ENCODE peak calls at places on chromosomes 11 and 22, in six cellular contexts. V is neuronal stem cell; N is activated CD4-positive, alpha-beta T cell treated with anti-CD3 and anti-CD28 coated beads for 24 hours; F is activated T-cell treated with anti-CD3 and anti-CD28 coated beads, Interleukin-2, amount 50 U/mL, for 72 hours; P is activated naive CD4-positive, alpha-beta T cell; G is kidney epithelial cell. T is an unnamed sample.

GRCh38 chr11:124839051-124839971 is 25.9 kb upstream of the ROBO3 start:
- DNase-seq in G (no peak), P (no peak), F (peak), N (no peak), V (no peak), T (peak)

GRCh38 chr22:23431337-23432072 is 148.6 kb downstream of the IGLL1 start:
- DNase-seq in P (no peak), F (no peak), N (no peak), V (no peak), G (no peak), T (no peak)

GRCh38 chr11:1928891-1929541 is 9.5 kb downstream of the TNNT3 start:
- DNase-seq in V (no peak), G (no peak), N (no peak), P (no peak), F (no peak), T (peak)

GRCh38 chr11:119384332-119384731 is 2.8 kb upstream of the USP2 start:
- DNase-seq in F (no peak), G (no peak), P (no peak), N (no peak), V (no peak), T (peak)

GRCh38 chr11:47378011-47378835 is at the start of gene SPI1:
- DNase-seq in N (no peak), V (no peak), G (no peak), F (no peak), P (no peak), T (peak)

GRCh38 chr11:91433284-91434010 is 791.2 kb upstream of the FAT3 start:
- DNase-seq in P (no peak), V (no peak), N (no peak), G (no peak), F (no peak), T (no peak)

GRCh38 chr11:68002575-68002942 is 1.3 kb downstream of the UNC93B1 start:
- DNase-seq in P (no peak), G (no peak), V (no peak), N (no peak), F (no peak), T (no peak)

GRCh38 chr11:117887431-117888139 is 11.1 kb upstream of the FXYD6 start:
- DNase-seq in P (no peak), F (no peak), V (no peak), G (no peak), N (no peak), T (no peak)

GRCh38 chr11:128522943-128523518 is 64.3 kb downstream of the ETS1 start:
- DNase-seq in F (peak), G (no peak), P (no peak), V (no peak), N (no peak), T (peak)

GRCh38 chr22:30605449-30606110 is 1.4 kb upstream of the TCN2 start:
- DNase-seq in F (peak), V (no peak), G (no peak), N (peak), P (no peak), T (peak)

GRCh38 chr11:101929516-101929915 is 13.2 kb upstream of the ANGPTL5 start:
- DNase-seq in F (no peak), P (no peak), G (no peak), N (no peak), V (no peak), T (no peak)

GRCh38 chr22:40332319-40332781 is 13.9 kb upstream of the ADSL start:
- DNase-seq in F (no peak), N (no peak), G (no peak), P (no peak), V (no peak), T (no peak)

GRCh38 chr11:2581931-2582435 is 117.8 kb downstream of the KCNQ1OT1 start:
- DNase-seq in G (no peak), N (no peak), F (no peak), P (no peak), V (no peak), T (no peak)

GRCh38 chr11:122108828-122109227 is 7.2 kb downstream of the BLID start:
- DNase-seq in F (no peak), N (no peak), G (no peak), V (no peak), P (no peak), T (no peak)

GRCh38 chr11:123429851-123430735 is at the start of gene GRAMD1B:
- DNase-seq in P (peak), G (no peak), V (peak), N (peak), F (peak), T (peak)

GRCh38 chr11:35146074-35146521 is 7.1 kb downstream of the CD44 start:
- DNase-seq in N (peak), G (no peak), F (peak), V (no peak), P (peak), T (no peak)

GRCh38 chr11:95891423-95892177 is 32.3 kb downstream of the MTMR2 start:
- DNase-seq in N (no peak), G (no peak), P (no peak), V (no peak), F (no peak), T (no peak)

GRCh38 chr11:104095791-104096190 is 59.4 kb downstream of the DDI1 start:
- DNase-seq in V (no peak), P (no peak), G (no peak), F (no peak), N (no peak), T (no peak)

GRCh38 chr11:17298302-17298701 is 21.8 kb downstream of the NUCB2 start:
- DNase-seq in N (peak), V (no peak), P (no peak), F (peak), G (no peak), T (peak)

GRCh38 chr22:31106001-31106571 is 1.3 kb downstream of the SELENOM start:
- DNase-seq in N (no peak), F (no peak), V (no peak), G (no peak), P (no peak), T (no peak)

GRCh38 chr22:17998913-17999312 is 25.4 kb downstream of the MICAL3 start:
- DNase-seq in N (no peak), F (no peak), V (no peak), G (no peak), P (no peak), T (no peak)

GRCh38 chr11:117511981-117512448 is 184.4 kb downstream of the CEP164 start:
- DNase-seq in N (no peak), P (no peak), V (no peak), F (no peak), G (no peak), T (no peak)

GRCh38 chr11:80315263-80315662 is 874.4 kb upstream of the TENM4 start:
- DNase-seq in F (no peak), P (no peak), N (no peak), V (no peak), G (no peak), T (no peak)

GRCh38 chr11:31844351-31844750 is 33.2 kb upstream of the PAX6 start:
- DNase-seq in F (no peak), V (no peak), G (no peak), N (no peak), P (no peak), T (no peak)

GRCh38 chr11:122847437-122847836 is 9.1 kb downstream of the CRTAM start:
- DNase-seq in P (no peak), G (no peak), F (no peak), N (no peak), V (no peak), T (no peak)

T was measured in GM13977.